ENCODE peak calls at places on chromosome 11, in nine cellular contexts. V, C, M, K, T, I, R, X and Y are unnamed samples.

GRCh38 chr11:94154095-94154856 is 25.6 kb downstream of the PANX1 start:
- DNase-seq in V (no peak), T (no peak), R (no peak), X (no peak), K (no peak), I (no peak), M (no peak), C (no peak), Y (no peak)

GRCh38 chr11:32071811-32072210 is 19.1 kb upstream of the RCN1 start:
- DNase-seq in V (no peak), T (peak), R (no peak), M (no peak), X (no peak), C (no peak), I (no peak), K (peak), Y (no peak)

GRCh38 chr11:69877235-69877634 is 58.0 kb upstream of the FGF3 start:
- DNase-seq in R (no peak), I (no peak), K (no peak), C (no peak), X (no peak), T (no peak), V (no peak), M (no peak), Y (no peak)

GRCh38 chr11:61587541-61587941 is 6.7 kb upstream of the SYT7 start:
- DNase-seq in R (no peak), C (no peak), M (no peak), I (no peak), K (peak), T (peak), V (no peak), X (no peak), Y (no peak)

GRCh38 chr11:105393326-105393725 is 216.5 kb upstream of the GRIA4 start:
- DNase-seq in K (no peak), X (no peak), I (no peak), M (no peak), T (no peak), C (no peak), R (no peak), V (no peak), Y (no peak)

GRCh38 chr11:104127828-104128227 is 36.1 kb downstream of the PDGFD start:
- DNase-seq in K (no peak), R (no peak), I (no peak), M (no peak), C (no peak), X (no peak), T (no peak), V (no peak), Y (no peak)

GRCh38 chr11:27373392-27373791 is 10.4 kb upstream of the CCDC34 start:
- DNase-seq in X (no peak), C (no peak), R (no peak), K (no peak), T (no peak), M (no peak), I (no peak), V (no peak), Y (no peak)

GRCh38 chr11:66328036-66328306 is 8.3 kb downstream of the RIN1 start:
- DNase-seq in R (no peak), C (no peak), K (no peak), T (no peak), V (no peak), X (no peak), I (no peak), M (no peak), Y (no peak)

GRCh38 chr11:38791346-38791961 is 2193.4 kb upstream of the RAG2 start:
- DNase-seq in I (peak), X (peak), M (no peak), V (peak), R (no peak), K (peak), C (peak), T (peak), Y (peak)

GRCh38 chr11:120546312-120547205 is 35.0 kb downstream of the GRIK4 start:
- DNase-seq in C (no peak), X (no peak), I (no peak), K (peak), V (no peak), M (no peak), T (no peak), R (no peak), Y (no peak)

GRCh38 chr11:122186439-122187080 is 70.5 kb upstream of the BLID start:
- DNase-seq in M (no peak), C (no peak), V (no peak), I (peak), T (no peak), X (no peak), R (no peak), K (no peak), Y (no peak)

GRCh38 chr11:59778122-59778521 is 22.9 kb downstream of the STX3 start:
- DNase-seq in R (no peak), M (no peak), V (no peak), K (no peak), T (peak), X (no peak), I (no peak), C (no peak), Y (no peak)

GRCh38 chr11:59943996-59944395 is 5.8 kb downstream of the OOSP1 start:
- DNase-seq in C (no peak), M (no peak), X (no peak), I (no peak), T (no peak), V (no peak), R (no peak), K (no peak), Y (no peak)

GRCh38 chr11:44840085-44840478 is 110.6 kb downstream of the TP53I11 start:
- DNase-seq in I (no peak), M (no peak), X (no peak), R (no peak), V (no peak), T (no peak), C (peak), K (no peak), Y (no peak)

GRCh38 chr11:47716692-47717091 is 1.5 kb upstream of the AGBL2 start:
- DNase-seq in K (no peak), M (no peak), T (no peak), R (no peak), X (no peak), V (no peak), C (no peak), I (no peak), Y (no peak)

GRCh38 chr11:103920449-103920848 is 116.0 kb upstream of the DDI1 start:
- DNase-seq in V (no peak), X (no peak), T (no peak), I (no peak), C (no peak), R (no peak), M (no peak), K (no peak), Y (no peak)

GRCh38 chr11:120302001-120302805 is 22.9 kb upstream of the TLCD5 start:
- DNase-seq in M (no peak), R (no peak), V (peak), K (no peak), I (no peak), T (no peak), C (no peak), X (no peak), Y (no peak)

GRCh38 chr11:13140028-13140870 is 131.1 kb downstream of the RASSF10 start:
- DNase-seq in R (no peak), C (peak), V (no peak), M (no peak), X (peak), I (no peak), K (no peak), T (peak), Y (peak)

GRCh38 chr11:86438685-86439084 is 64.0 kb downstream of the CCDC81 start:
- DNase-seq in M (no peak), X (no peak), R (no peak), C (no peak), V (no peak), I (no peak), K (no peak), T (no peak), Y (no peak)

GRCh38 chr11:46279393-46280099 is 2.1 kb downstream of the CREB3L1 start:
- DNase-seq in T (no peak), X (no peak), C (peak), R (no peak), I (no peak), V (peak), M (no peak), K (peak), Y (no peak)

GRCh38 chr11:124122123-124122522 is 6.9 kb downstream of the VWA5A start:
- DNase-seq in V (no peak), M (no peak), I (no peak), X (no peak), K (no peak), C (no peak), T (no peak), R (no peak), Y (no peak)

GRCh38 chr11:72373163-72373562 is 61.2 kb downstream of the CLPB start:
- DNase-seq in X (no peak), T (no peak), I (no peak), V (no peak), M (no peak), C (peak), R (no peak), K (no peak), Y (peak)

GRCh38 chr11:60127311-60127811 is 38.9 kb downstream of the MS4A2 start:
- DNase-seq in V (no peak), M (no peak), C (no peak), T (no peak), R (no peak), X (no peak), I (no peak), K (no peak), Y (no peak)

GRCh38 chr11:133905677-133906156 is 51.1 kb downstream of the IGSF9B start:
- DNase-seq in I (no peak), C (no peak), M (no peak), R (no peak), V (no peak), T (no peak), X (no peak), K (no peak), Y (no peak)

GRCh38 chr11:62245271-62245753 is 3.3 kb downstream of the SCGB1D2 start:
- DNase-seq in I (peak), C (no peak), R (no peak), M (no peak), V (no peak), X (peak), T (peak), K (peak), Y (no peak)

GRCh38 chr11:116312560-116313340 is 460.0 kb downstream of the BUD13 start:
- DNase-seq in V (peak), T (no peak), M (no peak), I (no peak), X (no peak), C (peak), K (peak), R (no peak), Y (peak)

GRCh38 chr11:116062526-116063171 is 558.4 kb upstream of the CADM1 start:
- DNase-seq in R (no peak), X (peak), T (no peak), V (no peak), C (peak), I (no peak), K (no peak), M (no peak), Y (peak)

GRCh38 chr11:2690596-2691354 is 9.0 kb downstream of the KCNQ1OT1 start:
- DNase-seq in M (no peak), X (no peak), R (no peak), T (no peak), I (no peak), K (no peak), V (no peak), C (no peak), Y (no peak)

GRCh38 chr11:1231396-1232327 is 8.8 kb downstream of the MUC5B start:
- DNase-seq in V (no peak), M (no peak), T (no peak), X (peak), I (no peak), K (no peak), C (no peak), R (no peak), Y (peak)